ENCODE peak calls at places on chromosome 17, in five cellular contexts. M, D, H, G and K are unnamed samples.

GRCh38 chr17:37710344-37710886 is 34.4 kb downstream of the HNF1B start:
- DNase-seq in D (no peak), H (peak), G (no peak), M (peak), K (peak)

GRCh38 chr17:81050645-81051625 is 16.0 kb downstream of the BAIAP2 start:
- DNase-seq in M (no peak), D (no peak), G (no peak), H (no peak), K (no peak)

GRCh38 chr17:44010966-44011647 is 3.7 kb downstream of the TMEM101 start:
- DNase-seq in G (no peak), D (peak), M (no peak), H (no peak), K (no peak)

GRCh38 chr17:17090642-17091103 is 48.4 kb downstream of the MPRIP start:
- DNase-seq in G (no peak), H (no peak), D (no peak), M (no peak), K (peak)

GRCh38 chr17:70772761-70773160 is 603.4 kb downstream of the KCNJ2 start:
- DNase-seq in D (no peak), H (no peak), M (no peak), G (no peak), K (no peak)

GRCh38 chr17:82267575-82268379 is 5.7 kb downstream of the CSNK1D start:
- DNase-seq in M (no peak), H (peak), D (peak), G (peak), K (peak)

GRCh38 chr17:64214950-64215349 is 48.1 kb downstream of the TEX2 start:
- DNase-seq in D (no peak), H (no peak), M (no peak), G (no peak), K (no peak)

GRCh38 chr17:47678196-47678595 is 15.8 kb upstream of the TBKBP1 start:
- DNase-seq in D (no peak), G (no peak), H (no peak), M (no peak), K (no peak)

GRCh38 chr17:27558341-27558740 is 72.6 kb upstream of the LGALS9 start:
- DNase-seq in G (peak), D (no peak), M (no peak), H (no peak), K (no peak)

GRCh38 chr17:49365667-49366066 is 3.6 kb upstream of the ZNF652 start:
- DNase-seq in D (no peak), M (no peak), G (no peak), H (peak), K (no peak)

GRCh38 chr17:49249292-49249794 is 18.8 kb upstream of the PHOSPHO1 start:
- DNase-seq in M (no peak), D (no peak), G (no peak), H (no peak), K (peak)

GRCh38 chr17:49459401-49459984 is 35.6 kb upstream of the NGFR start:
- DNase-seq in D (no peak), M (no peak), H (no peak), G (no peak), K (no peak)

GRCh38 chr17:73526851-73527250 is 117.4 kb downstream of the SDK2 start:
- DNase-seq in G (peak), M (no peak), D (no peak), H (no peak), K (no peak)

GRCh38 chr17:82927661-82928601 is 88.1 kb upstream of the ZNF750 start:
- DNase-seq in H (no peak), D (no peak), M (no peak), G (peak), K (peak)

GRCh38 chr17:75697651-75698291 is 23.5 kb upstream of the ITGB4 start:
- DNase-seq in D (no peak), G (no peak), H (no peak), M (peak), K (no peak)

GRCh38 chr17:7750321-7750821 is 32.8 kb downstream of the DNAH2 start:
- DNase-seq in G (no peak), H (no peak), D (peak), M (no peak), K (no peak)

GRCh38 chr17:7854078-7854777 is 638 bp upstream of the TMEM88 start:
- DNase-seq in M (no peak), H (no peak), G (peak), D (no peak), K (peak)

GRCh38 chr17:76452102-76452645 is 778 bp downstream of the UBE2O start:
- DNase-seq in D (no peak), H (no peak), M (peak), G (peak), K (no peak)

GRCh38 chr17:71791311-71791710 is 329.5 kb upstream of the SOX9 start:
- DNase-seq in H (no peak), D (no peak), G (no peak), M (no peak), K (no peak)

GRCh38 chr17:28746611-28747045 is 2.8 kb downstream of the TRAF4 start:
- DNase-seq in D (no peak), M (no peak), G (peak), H (no peak), K (peak)

GRCh38 chr17:80204626-80205468 is 15.3 kb downstream of the SGSH start:
- DNase-seq in H (no peak), D (no peak), M (no peak), G (no peak), K (no peak)

GRCh38 chr17:29929544-29930398 is at the start of gene SSH2:
- DNase-seq in H (peak), G (peak), M (peak), D (peak), K (peak)
- TF ChIP-seq CTCF in H (no peak), G (no peak), M (no peak), D (no peak), K (no peak)

DNA sequence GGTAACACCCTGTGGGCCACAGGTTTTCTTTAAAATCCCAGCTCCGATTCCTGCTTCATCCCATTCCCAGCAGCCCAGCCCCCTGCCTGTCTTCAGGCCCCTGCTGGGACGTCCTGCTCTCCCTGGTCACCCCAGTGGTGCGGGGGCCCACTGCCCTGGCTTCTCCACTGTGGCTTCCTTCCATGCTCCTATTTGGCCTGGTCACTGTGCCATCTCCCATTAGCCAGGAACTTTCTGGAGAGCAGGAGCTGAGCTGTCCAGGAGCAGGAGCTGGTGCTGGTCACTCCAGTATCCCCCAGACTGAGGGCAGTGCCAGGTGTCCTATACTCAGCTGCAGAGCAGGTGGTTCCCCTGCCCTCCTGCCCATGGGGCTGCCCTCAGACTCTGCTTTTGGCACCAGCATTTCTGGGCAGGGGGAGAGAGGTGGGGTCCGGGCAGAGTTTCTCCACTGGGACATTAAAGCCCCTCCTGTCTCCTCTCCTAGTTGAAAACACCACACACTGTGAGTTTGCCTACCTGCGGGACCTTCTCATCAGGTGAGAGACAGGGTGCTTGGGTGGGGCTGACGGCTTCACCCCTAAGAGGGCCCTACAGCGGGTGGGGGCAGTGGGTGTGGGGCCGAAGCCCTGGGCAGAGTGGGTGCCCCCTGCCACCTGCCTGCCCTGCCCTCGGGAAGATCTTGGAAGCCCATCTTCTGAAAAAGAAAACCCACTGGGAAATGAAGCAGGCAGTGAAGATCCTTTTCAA is 356.2 kb downstream of the SEC14L1 start:
- DNase-seq in H (no peak), G (peak), M (no peak), D (no peak), K (peak)
- TF ChIP-seq CTCF in H (no peak), G (no peak), M (no peak), D (no peak), K (no peak)

GRCh38 chr17:9905902-9906301 is 831 bp upstream of the RCVRN start:
- DNase-seq in G (peak), M (peak), D (no peak), H (peak), K (peak)

GRCh38 chr17:9907131-9907530 is 2.1 kb upstream of the RCVRN start:
- DNase-seq in G (peak), D (no peak), H (no peak), M (no peak), K (peak)

GRCh38 chr17:9907883-9908648 is 3.0 kb upstream of the RCVRN start:
- DNase-seq in H (no peak), D (no peak), M (no peak), G (peak), K (no peak)

GRCh38 chr17:9905078-9905415 is at the start of gene RCVRN:
- DNase-seq in G (no peak), D (no peak), H (no peak), M (no peak), K (no peak)

DNA sequence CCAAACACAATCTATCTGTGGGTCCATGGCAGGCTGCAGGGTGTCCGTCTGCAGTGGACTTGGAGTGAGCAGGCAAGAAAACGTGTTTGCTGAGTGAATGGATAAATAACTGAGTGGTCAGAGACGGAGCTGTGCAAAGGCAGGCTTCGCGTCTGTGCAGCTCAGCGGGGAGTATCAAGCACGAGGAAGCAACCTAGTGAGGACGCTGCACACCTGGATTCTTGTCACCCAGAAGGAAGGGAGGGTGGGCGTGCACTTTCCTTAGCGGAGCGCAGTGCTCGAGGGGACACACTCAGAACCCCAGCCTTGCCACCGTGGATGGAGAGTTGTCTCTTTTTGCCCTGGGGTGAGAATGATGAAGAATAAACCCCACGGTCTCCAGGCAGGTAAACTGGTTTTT is 1.5 kb upstream of the RCVRN start:
- DNase-seq in G (peak), D (no peak), H (no peak), M (no peak), K (peak)
- TF ChIP-seq CTCF in G (no peak), D (no peak), H (no peak), M (no peak), K (no peak)

GRCh38 chr17:10738516-10739258 is 8.9 kb upstream of the TMEM220 start:
- DNase-seq in D (no peak), G (no peak), H (no peak), M (no peak), K (no peak)
- TF ChIP-seq CTCF in D (no peak), G (no peak), H (no peak), M (no peak), K (no peak)